ENCODE peak calls at places on chromosomes 13 and 19, in four cellular contexts. K is fibroblast of lung, G is heart right ventricle, W is spleen. H is an unnamed sample. For H3K4me1, the result is how much of the 10 kb centered on the place peaks cover.

GRCh38 chr19:35797663-35798062 is 15.0 kb downstream of the PRODH2 start:
- DNase-seq in K (no peak), G (no peak), W (no peak), H (no peak)

GRCh38 chr13:62706035-62706434 is 1290.4 kb upstream of the PCDH20 start:
- DNase-seq in K (no peak), G (no peak), W (no peak), H (no peak)

GRCh38 chr19:16041571-16042386 is 34.5 kb upstream of the TPM4 start:
- DNase-seq in K (peak), G (peak), W (peak), H (peak)

GRCh38 chr19:11191273-11191755 is 6.0 kb downstream of the KANK2 start:
- DNase-seq in K (peak), G (peak), W (no peak), H (no peak)

GRCh38 chr13:113927661-113928581 is 46.0 kb downstream of the C13orf46 start:
- DNase-seq in K (peak), G (no peak), W (peak), H (no peak)

GRCh38 chr13:79658333-79658975 is 177.5 kb downstream of the NDFIP2 start:
- DNase-seq in K (no peak), G (peak), W (no peak), H (no peak)

GRCh38 chr13:29753593-29754485 is 96.6 kb downstream of the UBL3 start:
- DNase-seq in K (no peak), G (no peak), W (no peak), H (no peak)

GRCh38 chr13:97004096-97004876 is 10.0 kb upstream of the OXGR1 start:
- DNase-seq in K (peak), G (no peak), W (no peak), H (no peak)

GRCh38 chr13:107581009-107581408 is 634.3 kb downstream of the LIG4 start:
- DNase-seq in K (no peak), G (no peak), W (no peak), H (no peak)

GRCh38 chr19:12636631-12637030 is 25.9 kb downstream of the ZNF791 start:
- DNase-seq in K (no peak), G (no peak), W (peak), H (no peak)

GRCh38 chr19:58556633-58557252 is 1.7 kb downstream of the UBE2M start:
- DNase-seq in K (no peak), G (no peak), W (peak), H (no peak)

GRCh38 chr19:11295665-11296245 is at the start of gene TSPAN16:
- DNase-seq in K (no peak), G (no peak), W (no peak), H (no peak)

GRCh38 chr19:4794971-4795370 is 3.4 kb downstream of the FEM1A start:
- DNase-seq in K (no peak), G (no peak), W (no peak), H (no peak)
- H3K4me1 ChIP-seq in K (under half), G (under half), W (half or more), H (under half)

GRCh38 chr13:59439776-59440428 is 723.8 kb downstream of the DIAPH3 start:
- DNase-seq in K (no peak), G (no peak), W (no peak), H (no peak)
- H3K4me1 ChIP-seq in K (under half), G (under half), W (under half), H (under half)

DNA sequence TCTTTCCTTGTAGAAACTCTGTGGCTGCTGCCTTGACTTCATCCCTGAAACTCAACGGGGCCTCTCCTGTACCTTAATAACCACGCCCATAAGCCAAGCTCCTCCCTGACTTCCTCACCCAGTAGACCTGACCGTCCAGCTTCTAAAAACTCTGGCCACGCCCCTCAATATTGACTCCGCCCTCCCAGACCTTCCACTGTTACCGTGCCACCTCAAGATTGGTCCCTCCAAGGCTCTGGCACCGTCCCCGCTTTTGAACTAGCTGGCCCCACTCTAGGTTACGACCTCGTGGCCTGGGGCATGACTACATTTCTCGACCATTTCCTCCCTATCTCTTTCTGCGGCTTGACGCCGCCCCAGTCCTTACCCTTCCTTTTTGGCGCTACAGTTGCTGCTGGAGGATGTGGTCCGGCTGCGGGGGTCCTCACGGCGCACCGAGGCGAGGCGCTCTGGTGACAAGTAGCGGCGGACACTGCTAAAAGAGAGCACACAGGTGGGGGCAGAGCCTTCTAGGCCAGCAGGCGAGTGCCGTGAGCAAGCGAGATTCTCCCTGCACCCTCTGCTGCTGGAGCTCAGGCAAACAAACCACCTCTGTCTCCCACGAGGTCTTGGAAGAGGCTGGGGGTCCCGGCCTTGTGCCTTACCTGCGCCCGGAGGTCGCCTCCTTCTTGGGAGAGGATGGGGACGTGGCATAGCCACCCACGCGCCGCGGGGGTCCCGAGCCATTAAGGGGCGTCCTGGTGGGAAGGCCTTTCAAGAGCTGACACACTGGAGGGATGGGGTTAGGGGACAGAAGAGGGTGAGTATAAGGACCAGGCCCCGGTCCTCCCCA is 2.3 kb upstream of the EML2 start:
- DNase-seq in K (peak), G (peak), W (peak), H (peak)
- H3K4me1 ChIP-seq in K (under half), G (half or more), W (half or more), H (half or more)

DNA sequence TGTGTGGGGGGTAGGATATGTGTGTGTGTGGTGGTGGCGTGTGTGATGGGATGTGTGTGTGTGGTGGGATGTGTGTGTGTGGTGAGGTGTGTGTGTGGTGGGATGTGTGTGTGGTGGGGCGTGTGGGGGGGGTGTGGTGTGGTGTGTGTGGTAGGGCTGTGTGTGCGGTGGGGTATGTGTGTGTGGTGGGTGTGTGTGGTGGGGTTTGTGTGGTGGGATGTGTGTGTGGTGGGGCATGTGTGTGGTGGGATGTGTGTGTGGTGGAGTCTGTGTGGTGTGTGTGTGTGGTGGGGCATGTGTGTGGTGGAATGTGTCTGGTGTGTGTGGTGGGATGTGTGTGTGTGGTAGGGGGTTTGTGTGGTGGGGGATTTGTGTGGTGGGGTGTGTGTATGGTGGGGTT is 41.2 kb upstream of the NPAS1 start:
- DNase-seq in K (no peak), G (no peak), W (no peak), H (no peak)
- H3K4me1 ChIP-seq in K (under half), G (half or more), W (half or more), H (under half)

DNA sequence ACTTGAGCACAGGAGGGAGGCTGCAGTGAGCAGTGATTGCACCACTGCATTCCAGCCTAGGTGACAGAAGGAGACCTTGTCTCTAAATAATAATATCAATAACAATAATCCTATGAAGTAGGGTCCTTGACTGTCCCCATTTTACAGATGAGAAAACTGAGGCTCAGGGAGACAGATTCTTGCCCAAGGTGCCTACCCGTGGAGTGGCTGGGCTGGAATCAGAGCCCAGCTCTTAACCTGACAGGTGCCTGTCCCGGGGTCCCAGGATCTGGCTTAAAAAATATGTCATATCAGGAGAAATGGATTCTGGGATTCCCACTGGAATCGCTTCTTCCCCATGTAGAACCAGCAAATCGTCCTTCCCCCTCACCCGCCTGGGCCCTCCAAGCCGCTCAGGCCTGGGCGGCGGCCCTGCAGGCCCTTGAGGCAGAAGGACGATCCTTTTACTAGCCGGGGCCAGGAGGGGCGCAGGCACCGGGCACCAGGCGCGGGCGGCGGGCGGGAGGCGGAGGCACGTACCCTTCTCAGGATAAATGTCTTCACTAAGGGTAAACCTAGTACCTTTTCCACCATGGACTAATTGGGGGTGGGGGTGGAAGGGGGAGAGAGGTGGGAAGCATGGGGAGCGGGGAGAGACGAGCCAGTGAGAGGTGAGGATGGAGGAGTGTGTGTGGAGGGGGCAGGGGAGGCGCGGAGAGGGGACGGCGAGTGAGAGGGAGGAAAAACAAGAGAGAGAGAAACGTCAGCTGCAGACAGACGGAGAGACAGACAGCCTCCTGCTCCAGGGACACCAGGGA is 60.6 kb downstream of the COLGALT1 start:
- DNase-seq in K (no peak), G (no peak), W (no peak), H (no peak)
- H3K4me1 ChIP-seq in K (under half), G (under half), W (under half), H (under half)